ENCODE peak calls at places on chromosomes 5 and 9, in seven cellular contexts. U, T, O, G, W, Z and H are unnamed samples.

GRCh38 chr5:2895196-2895595 is 143.7 kb upstream of the IRX2 start:
- DNase-seq in Z (no peak), T (no peak), O (no peak), W (no peak), G (no peak), U (peak), H (no peak)

GRCh38 chr9:115604831-115605483 is 487.0 kb upstream of the TNC start:
- DNase-seq in Z (peak), O (no peak), W (peak), U (no peak), G (no peak), T (peak), H (no peak)

GRCh38 chr5:28734396-28734795 is 1696.0 kb upstream of the CDH9 start:
- DNase-seq in O (no peak), U (no peak), G (no peak), Z (no peak), T (no peak), W (no peak), H (no peak)

GRCh38 chr9:5453004-5453403 is 2.7 kb downstream of the CD274 start:
- DNase-seq in W (no peak), G (no peak), Z (no peak), T (no peak), U (no peak), O (no peak), H (peak)

GRCh38 chr5:19547640-19548039 is 440.4 kb downstream of the CDH18 start:
- DNase-seq in U (no peak), G (no peak), W (peak), O (no peak), T (no peak), Z (no peak), H (no peak)

GRCh38 chr9:137162505-137163100 is 7.2 kb downstream of the LRRC26 start:
- DNase-seq in Z (no peak), U (no peak), W (no peak), G (no peak), T (no peak), O (no peak), H (no peak)

GRCh38 chr5:141940695-141941271 is 17.1 kb downstream of the DELE1 start:
- DNase-seq in G (no peak), U (no peak), O (no peak), T (no peak), W (peak), Z (no peak), H (peak)

GRCh38 chr9:17587113-17587512 is 8.2 kb downstream of the SH3GL2 start:
- DNase-seq in O (no peak), G (no peak), T (no peak), W (no peak), Z (no peak), U (peak), H (no peak)

GRCh38 chr9:134792627-134793026 is 88.0 kb upstream of the FCN2 start:
- DNase-seq in O (no peak), Z (no peak), U (no peak), G (no peak), T (no peak), W (no peak), H (no peak)

GRCh38 chr9:75358837-75359236 is 270.5 kb downstream of the OSTF1 start:
- DNase-seq in W (no peak), O (no peak), Z (no peak), U (no peak), G (no peak), T (no peak), H (no peak)

GRCh38 chr5:125269926-125270325 is 523.5 kb upstream of the ZNF608 start:
- DNase-seq in U (no peak), Z (no peak), W (no peak), T (no peak), O (no peak), G (no peak), H (no peak)

GRCh38 chr9:130305381-130305780 is 39.8 kb downstream of the HMCN2 start:
- DNase-seq in Z (no peak), O (no peak), U (no peak), W (peak), G (peak), T (no peak), H (no peak)

GRCh38 chr9:12775373-12775962 is 648 bp downstream of the LURAP1L start:
- DNase-seq in U (no peak), T (no peak), Z (peak), G (no peak), W (no peak), O (no peak), H (no peak)

GRCh38 chr5:89703799-89704198 is 705.8 kb downstream of the CETN3 start:
- DNase-seq in Z (no peak), G (no peak), O (no peak), W (peak), U (no peak), T (no peak), H (no peak)

GRCh38 chr9:126226991-126227937 is 99.4 kb upstream of the MVB12B start:
- DNase-seq in O (no peak), W (no peak), G (no peak), U (peak), T (no peak), Z (no peak), H (no peak)

GRCh38 chr9:96251451-96251850 is 50.5 kb downstream of the HSD17B3 start:
- DNase-seq in U (no peak), O (no peak), Z (no peak), G (no peak), W (no peak), T (no peak), H (no peak)

GRCh38 chr5:1346627-1347440 is 1.9 kb upstream of the CLPTM1L start:
- DNase-seq in T (no peak), W (no peak), U (no peak), Z (no peak), G (no peak), O (no peak), H (no peak)

GRCh38 chr9:130045657-130046450 is 2.9 kb upstream of the FNBP1 start:
- DNase-seq in W (no peak), Z (no peak), U (no peak), T (no peak), G (no peak), O (no peak), H (no peak)

GRCh38 chr5:74233571-74233970 is 407.0 kb downstream of the ENC1 start:
- DNase-seq in U (no peak), W (no peak), G (no peak), T (peak), O (no peak), Z (peak), H (no peak)